ENCODE peak calls at places on chromosomes 5 and 9, in eight cellular contexts. One of them, this sample, is unnamed.

GRCh38 chr5:100430268-100430900 is 104.8 kb upstream of the FAM174A start:
- DNase-seq in SK-N-SH: peak
- DNase-seq in kidney: no peak
- DNase-seq in bronchial epithelial cell: peak
- DNase-seq in endothelial cell of umbilical vein: peak
- DNase-seq in right atrium auricular region: no peak
- DNase-seq in WERI-Rb-1: peak
- DNase-seq in PC-9: no peak
- DNase-seq in this sample: peak

GRCh38 chr5:67287795-67288194 is 91.2 kb upstream of the CD180 start:
- DNase-seq in SK-N-SH: no peak
- DNase-seq in kidney: no peak
- DNase-seq in bronchial epithelial cell: peak
- DNase-seq in endothelial cell of umbilical vein: no peak
- DNase-seq in right atrium auricular region: no peak
- DNase-seq in WERI-Rb-1: no peak
- DNase-seq in PC-9: no peak
- DNase-seq in this sample: peak

GRCh38 chr5:673140-673836 is 19.9 kb downstream of the TPPP start:
- DNase-seq in SK-N-SH: peak
- DNase-seq in kidney: peak
- DNase-seq in bronchial epithelial cell: no peak
- DNase-seq in endothelial cell of umbilical vein: no peak
- DNase-seq in right atrium auricular region: no peak
- DNase-seq in WERI-Rb-1: no peak
- DNase-seq in PC-9: no peak
- DNase-seq in this sample: no peak

GRCh38 chr9:32486839-32487562 is 39.0 kb downstream of the RIGI start:
- DNase-seq in SK-N-SH: no peak
- DNase-seq in kidney: no peak
- DNase-seq in bronchial epithelial cell: peak
- DNase-seq in endothelial cell of umbilical vein: peak
- DNase-seq in right atrium auricular region: no peak
- DNase-seq in WERI-Rb-1: no peak
- DNase-seq in PC-9: no peak
- DNase-seq in this sample: peak

GRCh38 chr5:154302181-154302580 is 111.6 kb downstream of the GALNT10 start:
- DNase-seq in SK-N-SH: no peak
- DNase-seq in kidney: peak
- DNase-seq in bronchial epithelial cell: no peak
- DNase-seq in endothelial cell of umbilical vein: no peak
- DNase-seq in right atrium auricular region: peak
- DNase-seq in WERI-Rb-1: no peak
- DNase-seq in PC-9: no peak
- DNase-seq in this sample: no peak

GRCh38 chr9:81804306-81804705 is 115.0 kb upstream of the TLE1 start:
- DNase-seq in SK-N-SH: no peak
- DNase-seq in kidney: no peak
- DNase-seq in bronchial epithelial cell: no peak
- DNase-seq in endothelial cell of umbilical vein: no peak
- DNase-seq in right atrium auricular region: no peak
- DNase-seq in WERI-Rb-1: no peak
- DNase-seq in PC-9: no peak
- DNase-seq in this sample: no peak

GRCh38 chr5:127042593-127042992 is 12.2 kb upstream of the MARCHF3 start:
- DNase-seq in SK-N-SH: peak
- DNase-seq in kidney: no peak
- DNase-seq in bronchial epithelial cell: no peak
- DNase-seq in endothelial cell of umbilical vein: peak
- DNase-seq in right atrium auricular region: no peak
- DNase-seq in WERI-Rb-1: no peak
- DNase-seq in PC-9: no peak
- DNase-seq in this sample: peak

GRCh38 chr5:572398-573019 is 39.6 kb upstream of the CEP72 start:
- DNase-seq in SK-N-SH: peak
- DNase-seq in kidney: no peak
- DNase-seq in bronchial epithelial cell: no peak
- DNase-seq in endothelial cell of umbilical vein: no peak
- DNase-seq in right atrium auricular region: peak
- DNase-seq in WERI-Rb-1: no peak
- DNase-seq in PC-9: no peak
- DNase-seq in this sample: no peak

GRCh38 chr9:136533775-136534157 is 12.1 kb downstream of the NOTCH1 start:
- DNase-seq in SK-N-SH: no peak
- DNase-seq in kidney: peak
- DNase-seq in bronchial epithelial cell: peak
- DNase-seq in endothelial cell of umbilical vein: no peak
- DNase-seq in right atrium auricular region: no peak
- DNase-seq in WERI-Rb-1: no peak
- DNase-seq in PC-9: no peak
- DNase-seq in this sample: no peak

GRCh38 chr9:2603621-2604020 is 18.0 kb upstream of the VLDLR start:
- DNase-seq in SK-N-SH: no peak
- DNase-seq in kidney: no peak
- DNase-seq in bronchial epithelial cell: no peak
- DNase-seq in endothelial cell of umbilical vein: no peak
- DNase-seq in right atrium auricular region: no peak
- DNase-seq in WERI-Rb-1: no peak
- DNase-seq in PC-9: no peak
- DNase-seq in this sample: no peak

GRCh38 chr5:121144764-121145163 is 680.7 kb downstream of the PRR16 start:
- DNase-seq in SK-N-SH: no peak
- DNase-seq in kidney: no peak
- DNase-seq in bronchial epithelial cell: peak
- DNase-seq in endothelial cell of umbilical vein: peak
- DNase-seq in right atrium auricular region: no peak
- DNase-seq in WERI-Rb-1: no peak
- DNase-seq in PC-9: no peak
- DNase-seq in this sample: peak

DNA sequence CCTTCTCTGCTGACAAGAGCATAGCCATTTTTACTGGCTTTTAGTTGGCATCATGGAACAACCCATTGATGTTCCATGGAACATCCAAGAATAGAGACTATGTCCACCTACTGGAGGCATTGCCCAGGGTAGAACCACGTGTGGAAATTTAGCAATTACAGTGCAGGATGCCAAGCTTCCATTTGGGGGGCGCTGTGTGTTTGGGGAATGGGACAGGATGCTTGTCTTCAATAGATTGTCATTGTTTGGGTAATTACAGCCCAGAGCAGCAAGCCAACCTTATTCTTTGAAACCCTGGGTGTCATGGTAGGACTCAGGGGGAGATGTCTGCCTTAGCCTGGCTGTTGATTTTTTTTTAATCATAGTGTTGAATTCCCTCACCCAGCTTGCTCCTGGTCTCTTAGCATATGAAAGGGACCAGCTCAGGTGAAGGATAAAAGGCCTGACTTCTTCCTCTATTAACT is 171.1 kb downstream of the DOCK2 start:
- DNase-seq in SK-N-SH: no peak
- DNase-seq in kidney: no peak
- DNase-seq in bronchial epithelial cell: no peak
- DNase-seq in endothelial cell of umbilical vein: no peak
- DNase-seq in right atrium auricular region: no peak
- DNase-seq in WERI-Rb-1: no peak
- DNase-seq in PC-9: no peak
- DNase-seq in this sample: no peak
- TF ChIP-seq CTCF in SK-N-SH: no peak
- TF ChIP-seq CTCF in kidney: no peak
- TF ChIP-seq CTCF in bronchial epithelial cell: no peak
- TF ChIP-seq CTCF in endothelial cell of umbilical vein: no peak
- TF ChIP-seq CTCF in right atrium auricular region: no peak
- TF ChIP-seq CTCF in WERI-Rb-1: no peak
- TF ChIP-seq CTCF in PC-9: no peak
- TF ChIP-seq CTCF in this sample: no peak

DNA sequence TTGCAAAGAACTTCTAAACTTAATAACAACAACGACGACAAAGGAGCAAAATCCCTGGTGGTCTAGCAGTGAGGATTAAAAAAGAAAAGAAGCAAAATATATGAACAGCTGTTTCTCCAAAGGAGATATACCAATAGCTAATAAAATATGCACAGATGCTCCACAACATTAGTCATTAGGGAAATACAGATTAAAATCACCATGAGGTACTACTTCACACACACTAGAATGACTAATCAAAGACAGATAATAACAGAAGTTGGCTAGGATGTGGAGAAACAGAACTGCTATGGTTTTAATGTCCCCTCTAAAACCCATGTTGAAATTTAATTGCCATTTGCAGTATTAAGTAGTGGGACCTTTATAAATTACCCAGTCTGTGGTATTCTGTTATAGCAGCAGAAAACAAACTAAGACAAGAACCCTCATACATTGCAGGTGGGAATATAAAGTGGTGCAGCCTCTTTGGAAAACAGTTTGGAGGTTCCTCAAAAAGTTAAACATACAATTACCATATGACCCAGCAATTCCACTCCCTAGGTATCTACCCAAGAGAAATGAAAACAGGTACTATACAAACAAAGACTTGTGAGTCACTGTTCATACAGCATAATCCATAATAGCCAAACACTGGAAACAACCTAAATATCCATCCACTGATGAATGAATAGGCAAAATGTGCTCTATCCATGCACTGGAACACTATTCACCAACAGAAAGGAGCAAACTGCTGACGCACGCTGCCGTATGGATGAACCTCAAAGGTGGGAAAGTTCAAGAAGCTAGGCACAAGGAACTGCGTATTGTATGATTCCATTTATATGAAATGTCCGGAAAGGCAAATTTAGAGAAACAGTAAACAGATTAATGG is 11.4 kb upstream of the DUSP1 start:
- DNase-seq in SK-N-SH: no peak
- DNase-seq in kidney: no peak
- DNase-seq in bronchial epithelial cell: peak
- DNase-seq in endothelial cell of umbilical vein: peak
- DNase-seq in right atrium auricular region: no peak
- DNase-seq in WERI-Rb-1: no peak
- DNase-seq in PC-9: peak
- DNase-seq in this sample: peak
- H3K4me3 ChIP-seq in SK-N-SH: no peak
- H3K4me3 ChIP-seq in kidney: no peak
- H3K4me3 ChIP-seq in bronchial epithelial cell: no peak
- H3K4me3 ChIP-seq in endothelial cell of umbilical vein: no peak
- H3K4me3 ChIP-seq in right atrium auricular region: no peak
- H3K4me3 ChIP-seq in WERI-Rb-1: no peak
- H3K4me3 ChIP-seq in PC-9: no peak
- H3K4me3 ChIP-seq in this sample: no peak

DNA sequence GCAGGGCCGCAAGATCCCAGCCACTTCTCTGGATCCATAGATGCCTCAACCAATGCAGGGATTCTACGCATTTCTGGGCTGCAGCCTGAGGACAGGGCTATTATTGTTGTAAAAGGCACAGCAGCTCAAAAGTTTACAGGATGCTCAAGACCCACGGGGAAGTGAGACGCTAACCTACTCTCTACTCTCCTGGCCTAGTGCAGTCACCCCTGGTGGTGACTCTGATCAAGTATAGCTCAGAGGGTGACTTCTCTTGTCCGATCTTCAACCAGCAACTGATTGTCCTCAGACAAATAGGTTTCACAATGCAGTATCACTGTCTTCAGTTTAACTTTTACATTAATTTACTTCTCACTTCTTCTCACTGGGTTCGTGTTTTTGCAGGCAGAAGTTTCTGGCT is 34.3 kb upstream of the ZNF354B start:
- DNase-seq in SK-N-SH: no peak
- DNase-seq in kidney: no peak
- DNase-seq in bronchial epithelial cell: no peak
- DNase-seq in endothelial cell of umbilical vein: no peak
- DNase-seq in right atrium auricular region: no peak
- DNase-seq in WERI-Rb-1: no peak
- DNase-seq in PC-9: no peak
- DNase-seq in this sample: no peak
- TF ChIP-seq CTCF in SK-N-SH: no peak
- TF ChIP-seq CTCF in kidney: no peak
- TF ChIP-seq CTCF in bronchial epithelial cell: peak
- TF ChIP-seq CTCF in endothelial cell of umbilical vein: no peak
- TF ChIP-seq CTCF in right atrium auricular region: no peak
- TF ChIP-seq CTCF in WERI-Rb-1: no peak
- TF ChIP-seq CTCF in PC-9: no peak
- TF ChIP-seq CTCF in this sample: no peak

GRCh38 chr5:56734066-56734766 is 81.1 kb upstream of the MAP3K1 start:
- DNase-seq in SK-N-SH: no peak
- DNase-seq in kidney: no peak
- DNase-seq in bronchial epithelial cell: no peak
- DNase-seq in endothelial cell of umbilical vein: no peak
- DNase-seq in right atrium auricular region: no peak
- DNase-seq in WERI-Rb-1: no peak
- DNase-seq in PC-9: peak
- DNase-seq in this sample: peak
- H3K4me3 ChIP-seq in SK-N-SH: no peak
- H3K4me3 ChIP-seq in kidney: no peak
- H3K4me3 ChIP-seq in bronchial epithelial cell: no peak
- H3K4me3 ChIP-seq in endothelial cell of umbilical vein: no peak
- H3K4me3 ChIP-seq in right atrium auricular region: no peak
- H3K4me3 ChIP-seq in WERI-Rb-1: no peak
- H3K4me3 ChIP-seq in PC-9: no peak
- H3K4me3 ChIP-seq in this sample: no peak

GRCh38 chr5:52693279-52693678 is 94.4 kb upstream of the ITGA1 start:
- DNase-seq in SK-N-SH: peak
- DNase-seq in kidney: peak
- DNase-seq in bronchial epithelial cell: peak
- DNase-seq in endothelial cell of umbilical vein: peak
- DNase-seq in right atrium auricular region: no peak
- DNase-seq in WERI-Rb-1: peak
- DNase-seq in PC-9: no peak
- DNase-seq in this sample: peak
- TF ChIP-seq CTCF in SK-N-SH: peak
- TF ChIP-seq CTCF in kidney: peak
- TF ChIP-seq CTCF in bronchial epithelial cell: peak
- TF ChIP-seq CTCF in endothelial cell of umbilical vein: peak
- TF ChIP-seq CTCF in right atrium auricular region: peak
- TF ChIP-seq CTCF in WERI-Rb-1: peak
- TF ChIP-seq CTCF in PC-9: peak
- TF ChIP-seq CTCF in this sample: peak

GRCh38 chr9:129962376-129962765 is 80.6 kb downstream of the FNBP1 start:
- DNase-seq in SK-N-SH: no peak
- DNase-seq in kidney: no peak
- DNase-seq in bronchial epithelial cell: no peak
- DNase-seq in endothelial cell of umbilical vein: no peak
- DNase-seq in right atrium auricular region: peak
- DNase-seq in WERI-Rb-1: no peak
- DNase-seq in PC-9: no peak
- DNase-seq in this sample: no peak
- H3K4me3 ChIP-seq in SK-N-SH: no peak
- H3K4me3 ChIP-seq in kidney: peak
- H3K4me3 ChIP-seq in bronchial epithelial cell: no peak
- H3K4me3 ChIP-seq in endothelial cell of umbilical vein: peak
- H3K4me3 ChIP-seq in right atrium auricular region: no peak
- H3K4me3 ChIP-seq in WERI-Rb-1: no peak
- H3K4me3 ChIP-seq in PC-9: no peak
- H3K4me3 ChIP-seq in this sample: peak